ENCODE peak calls at places on chromosomes 3 and 15, in nine cellular contexts. One of them, this sample, is unnamed.
A peak's percentile ranks its signal among the peaks of the same experiment; 100 is the strongest.

GRCh38 chr3:55127565-55127964 is 199.7 kb upstream of the LRTM1 start:
- DNase-seq in ascending aorta: no peak
- DNase-seq in BJ: no peak
- DNase-seq in WTC11: no peak
- DNase-seq in CD4-positive, alpha-beta T cell: no peak
- DNase-seq in bronchial epithelial cell: no peak
- DNase-seq in astrocyte of the spinal cord: no peak
- DNase-seq in ovary: no peak
- DNase-seq in AG04450: no peak
- DNase-seq in this sample: no peak

GRCh38 chr15:52295421-52295991 is at the start of gene MYO5C:
- DNase-seq in ascending aorta: no peak
- DNase-seq in BJ: no peak
- DNase-seq in WTC11: peak; percentile 93
- DNase-seq in CD4-positive, alpha-beta T cell: no peak
- DNase-seq in bronchial epithelial cell: peak; percentile 50
- DNase-seq in astrocyte of the spinal cord: peak; percentile 33
- DNase-seq in ovary: peak; percentile 50
- DNase-seq in AG04450: no peak
- DNase-seq in this sample: no peak

GRCh38 chr3:182618981-182619591 is 174.2 kb upstream of the ATP11B start:
- DNase-seq in ascending aorta: no peak
- DNase-seq in BJ: no peak
- DNase-seq in WTC11: no peak
- DNase-seq in CD4-positive, alpha-beta T cell: no peak
- DNase-seq in bronchial epithelial cell: peak; percentile 85
- DNase-seq in astrocyte of the spinal cord: peak; percentile 72
- DNase-seq in ovary: no peak
- DNase-seq in AG04450: no peak
- DNase-seq in this sample: no peak

GRCh38 chr3:126459763-126460127 is 15.9 kb downstream of the ZXDC start:
- DNase-seq in ascending aorta: no peak
- DNase-seq in BJ: no peak
- DNase-seq in WTC11: no peak
- DNase-seq in CD4-positive, alpha-beta T cell: no peak
- DNase-seq in bronchial epithelial cell: no peak
- DNase-seq in astrocyte of the spinal cord: no peak
- DNase-seq in ovary: no peak
- DNase-seq in AG04450: no peak
- DNase-seq in this sample: no peak

GRCh38 chr15:74964794-74965193 is 8.2 kb upstream of the RPP25 start:
- DNase-seq in ascending aorta: no peak
- DNase-seq in BJ: no peak
- DNase-seq in WTC11: no peak
- DNase-seq in CD4-positive, alpha-beta T cell: no peak
- DNase-seq in bronchial epithelial cell: peak; percentile 63
- DNase-seq in astrocyte of the spinal cord: peak; percentile 30
- DNase-seq in ovary: no peak
- DNase-seq in AG04450: no peak
- DNase-seq in this sample: no peak

GRCh38 chr3:138971766-138972320 is 24.8 kb downstream of the FOXL2NB start:
- DNase-seq in ascending aorta: no peak
- DNase-seq in BJ: no peak
- DNase-seq in WTC11: no peak
- DNase-seq in CD4-positive, alpha-beta T cell: no peak
- DNase-seq in bronchial epithelial cell: no peak
- DNase-seq in astrocyte of the spinal cord: no peak
- DNase-seq in ovary: no peak
- DNase-seq in AG04450: no peak
- DNase-seq in this sample: no peak

GRCh38 chr3:137121704-137122314 is 164.0 kb downstream of the IL20RB start:
- DNase-seq in ascending aorta: no peak
- DNase-seq in BJ: no peak
- DNase-seq in WTC11: peak; percentile 58
- DNase-seq in CD4-positive, alpha-beta T cell: no peak
- DNase-seq in bronchial epithelial cell: peak; percentile 62
- DNase-seq in astrocyte of the spinal cord: peak; percentile 39
- DNase-seq in ovary: no peak
- DNase-seq in AG04450: peak; percentile 4
- DNase-seq in this sample: peak; percentile 49

GRCh38 chr15:40902605-40903561 is 8.6 kb downstream of the VPS18 start:
- DNase-seq in ascending aorta: peak; percentile 30
- DNase-seq in BJ: no peak
- DNase-seq in WTC11: no peak
- DNase-seq in CD4-positive, alpha-beta T cell: no peak
- DNase-seq in bronchial epithelial cell: peak; percentile 43
- DNase-seq in astrocyte of the spinal cord: no peak
- DNase-seq in ovary: no peak
- DNase-seq in AG04450: no peak
- DNase-seq in this sample: no peak

GRCh38 chr3:197335428-197336132 is 37.2 kb upstream of the DLG1 start:
- DNase-seq in ascending aorta: no peak
- DNase-seq in BJ: no peak
- DNase-seq in WTC11: no peak
- DNase-seq in CD4-positive, alpha-beta T cell: no peak
- DNase-seq in bronchial epithelial cell: no peak
- DNase-seq in astrocyte of the spinal cord: no peak
- DNase-seq in ovary: no peak
- DNase-seq in AG04450: no peak
- DNase-seq in this sample: no peak

GRCh38 chr3:113117511-113118302 is 93.7 kb upstream of the BOC start:
- DNase-seq in ascending aorta: no peak
- DNase-seq in BJ: peak; percentile 45
- DNase-seq in WTC11: no peak
- DNase-seq in CD4-positive, alpha-beta T cell: no peak
- DNase-seq in bronchial epithelial cell: peak; percentile 47
- DNase-seq in astrocyte of the spinal cord: peak; percentile 76
- DNase-seq in ovary: no peak
- DNase-seq in AG04450: peak; percentile 63
- DNase-seq in this sample: no peak

GRCh38 chr15:68635142-68635541 is 56.3 kb downstream of the CORO2B start:
- DNase-seq in ascending aorta: no peak
- DNase-seq in BJ: no peak
- DNase-seq in WTC11: no peak
- DNase-seq in CD4-positive, alpha-beta T cell: no peak
- DNase-seq in bronchial epithelial cell: no peak
- DNase-seq in astrocyte of the spinal cord: no peak
- DNase-seq in ovary: peak; percentile 66
- DNase-seq in AG04450: no peak
- DNase-seq in this sample: no peak

GRCh38 chr3:141929341-141929995 is 53.0 kb downstream of the ATP1B3 start:
- DNase-seq in ascending aorta: no peak
- DNase-seq in BJ: no peak
- DNase-seq in WTC11: no peak
- DNase-seq in CD4-positive, alpha-beta T cell: no peak
- DNase-seq in bronchial epithelial cell: no peak
- DNase-seq in astrocyte of the spinal cord: no peak
- DNase-seq in ovary: no peak
- DNase-seq in AG04450: no peak
- DNase-seq in this sample: peak; percentile 6

GRCh38 chr3:105195260-105195659 is 171.4 kb upstream of the ALCAM start:
- DNase-seq in ascending aorta: no peak
- DNase-seq in BJ: no peak
- DNase-seq in WTC11: no peak
- DNase-seq in CD4-positive, alpha-beta T cell: no peak
- DNase-seq in bronchial epithelial cell: peak; percentile 72
- DNase-seq in astrocyte of the spinal cord: peak; percentile 63
- DNase-seq in ovary: no peak
- DNase-seq in AG04450: no peak
- DNase-seq in this sample: no peak

GRCh38 chr15:71945012-71945411 is 134.7 kb downstream of the NR2E3 start:
- DNase-seq in ascending aorta: no peak
- DNase-seq in BJ: no peak
- DNase-seq in WTC11: no peak
- DNase-seq in CD4-positive, alpha-beta T cell: no peak
- DNase-seq in bronchial epithelial cell: no peak
- DNase-seq in astrocyte of the spinal cord: no peak
- DNase-seq in ovary: no peak
- DNase-seq in AG04450: no peak
- DNase-seq in this sample: no peak
- TF ChIP-seq CTCF in ascending aorta: no peak
- TF ChIP-seq CTCF in BJ: no peak
- TF ChIP-seq CTCF in WTC11: no peak
- TF ChIP-seq CTCF in CD4-positive, alpha-beta T cell: no peak
- TF ChIP-seq CTCF in bronchial epithelial cell: no peak
- TF ChIP-seq CTCF in astrocyte of the spinal cord: no peak
- TF ChIP-seq CTCF in ovary: no peak
- TF ChIP-seq CTCF in AG04450: no peak
- TF ChIP-seq CTCF in this sample: no peak

GRCh38 chr3:45057557-45057956 is 31.5 kb downstream of the CLEC3B start:
- DNase-seq in ascending aorta: no peak
- DNase-seq in BJ: no peak
- DNase-seq in WTC11: no peak
- DNase-seq in CD4-positive, alpha-beta T cell: no peak
- DNase-seq in bronchial epithelial cell: peak; percentile 55
- DNase-seq in astrocyte of the spinal cord: no peak
- DNase-seq in ovary: no peak
- DNase-seq in AG04450: no peak
- DNase-seq in this sample: no peak

GRCh38 chr3:45054196-45054857 is 28.2 kb downstream of the CLEC3B start:
- DNase-seq in ascending aorta: no peak
- DNase-seq in BJ: peak; percentile 71
- DNase-seq in WTC11: no peak
- DNase-seq in CD4-positive, alpha-beta T cell: no peak
- DNase-seq in bronchial epithelial cell: peak; percentile 55
- DNase-seq in astrocyte of the spinal cord: peak; percentile 78
- DNase-seq in ovary: no peak
- DNase-seq in AG04450: peak; percentile 71
- DNase-seq in this sample: no peak

GRCh38 chr3:45055032-45055410 is 28.9 kb downstream of the CLEC3B start:
- DNase-seq in ascending aorta: no peak
- DNase-seq in BJ: peak; percentile 47
- DNase-seq in WTC11: no peak
- DNase-seq in CD4-positive, alpha-beta T cell: no peak
- DNase-seq in bronchial epithelial cell: peak; percentile 68
- DNase-seq in astrocyte of the spinal cord: peak; percentile 79
- DNase-seq in ovary: no peak
- DNase-seq in AG04450: peak; percentile 59
- DNase-seq in this sample: no peak

GRCh38 chr3:45056608-45057301 is 30.7 kb downstream of the CLEC3B start:
- DNase-seq in ascending aorta: no peak
- DNase-seq in BJ: no peak
- DNase-seq in WTC11: no peak
- DNase-seq in CD4-positive, alpha-beta T cell: no peak
- DNase-seq in bronchial epithelial cell: no peak
- DNase-seq in astrocyte of the spinal cord: no peak
- DNase-seq in ovary: no peak
- DNase-seq in AG04450: no peak
- DNase-seq in this sample: no peak

GRCh38 chr3:45055411-45056143 is 29.5 kb downstream of the CLEC3B start:
- DNase-seq in ascending aorta: no peak
- DNase-seq in BJ: peak; percentile 43
- DNase-seq in WTC11: peak; percentile 34
- DNase-seq in CD4-positive, alpha-beta T cell: no peak
- DNase-seq in bronchial epithelial cell: no peak
- DNase-seq in astrocyte of the spinal cord: peak; percentile 78
- DNase-seq in ovary: no peak
- DNase-seq in AG04450: peak; percentile 85
- DNase-seq in this sample: peak; percentile 55
- TF ChIP-seq CTCF in ascending aorta: no peak
- TF ChIP-seq CTCF in BJ: peak; percentile 10
- TF ChIP-seq CTCF in WTC11: peak; percentile 11
- TF ChIP-seq CTCF in CD4-positive, alpha-beta T cell: peak; percentile 16
- TF ChIP-seq CTCF in bronchial epithelial cell: peak; percentile 19
- TF ChIP-seq CTCF in astrocyte of the spinal cord: no peak
- TF ChIP-seq CTCF in ovary: no peak
- TF ChIP-seq CTCF in AG04450: peak; percentile 18
- TF ChIP-seq CTCF in this sample: peak; percentile 68

GRCh38 chr15:38611228-38611627 is 46.6 kb upstream of the RASGRP1 start:
- DNase-seq in ascending aorta: no peak
- DNase-seq in BJ: no peak
- DNase-seq in WTC11: no peak
- DNase-seq in CD4-positive, alpha-beta T cell: no peak
- DNase-seq in bronchial epithelial cell: no peak
- DNase-seq in astrocyte of the spinal cord: no peak
- DNase-seq in ovary: no peak
- DNase-seq in AG04450: no peak
- DNase-seq in this sample: peak; percentile 49
- TF ChIP-seq CTCF in ascending aorta: no peak
- TF ChIP-seq CTCF in BJ: no peak
- TF ChIP-seq CTCF in WTC11: no peak
- TF ChIP-seq CTCF in CD4-positive, alpha-beta T cell: no peak
- TF ChIP-seq CTCF in bronchial epithelial cell: no peak
- TF ChIP-seq CTCF in astrocyte of the spinal cord: no peak
- TF ChIP-seq CTCF in ovary: no peak
- TF ChIP-seq CTCF in AG04450: no peak
- TF ChIP-seq CTCF in this sample: no peak

GRCh38 chr3:121997372-121997771 is 24.7 kb downstream of the ILDR1 start:
- DNase-seq in ascending aorta: no peak
- DNase-seq in BJ: no peak
- DNase-seq in WTC11: no peak
- DNase-seq in CD4-positive, alpha-beta T cell: no peak
- DNase-seq in bronchial epithelial cell: no peak
- DNase-seq in astrocyte of the spinal cord: no peak
- DNase-seq in ovary: no peak
- DNase-seq in AG04450: no peak
- DNase-seq in this sample: no peak

GRCh38 chr3:121998588-121999473 is 23.2 kb downstream of the ILDR1 start:
- DNase-seq in ascending aorta: no peak
- DNase-seq in BJ: no peak
- DNase-seq in WTC11: no peak
- DNase-seq in CD4-positive, alpha-beta T cell: no peak
- DNase-seq in bronchial epithelial cell: no peak
- DNase-seq in astrocyte of the spinal cord: no peak
- DNase-seq in ovary: no peak
- DNase-seq in AG04450: no peak
- DNase-seq in this sample: no peak

GRCh38 chr3:121999931-122000330 is 22.1 kb downstream of the ILDR1 start:
- DNase-seq in ascending aorta: no peak
- DNase-seq in BJ: no peak
- DNase-seq in WTC11: no peak
- DNase-seq in CD4-positive, alpha-beta T cell: no peak
- DNase-seq in bronchial epithelial cell: no peak
- DNase-seq in astrocyte of the spinal cord: no peak
- DNase-seq in ovary: no peak
- DNase-seq in AG04450: no peak
- DNase-seq in this sample: no peak

GRCh38 chr3:121995190-121996137 is 26.6 kb downstream of the ILDR1 start:
- DNase-seq in ascending aorta: peak; percentile 22
- DNase-seq in BJ: peak; percentile 12
- DNase-seq in WTC11: peak; percentile 79
- DNase-seq in CD4-positive, alpha-beta T cell: no peak
- DNase-seq in bronchial epithelial cell: peak; percentile 96
- DNase-seq in astrocyte of the spinal cord: peak; percentile 74
- DNase-seq in ovary: no peak
- DNase-seq in AG04450: peak; percentile 11
- DNase-seq in this sample: peak; percentile 35

DNA sequence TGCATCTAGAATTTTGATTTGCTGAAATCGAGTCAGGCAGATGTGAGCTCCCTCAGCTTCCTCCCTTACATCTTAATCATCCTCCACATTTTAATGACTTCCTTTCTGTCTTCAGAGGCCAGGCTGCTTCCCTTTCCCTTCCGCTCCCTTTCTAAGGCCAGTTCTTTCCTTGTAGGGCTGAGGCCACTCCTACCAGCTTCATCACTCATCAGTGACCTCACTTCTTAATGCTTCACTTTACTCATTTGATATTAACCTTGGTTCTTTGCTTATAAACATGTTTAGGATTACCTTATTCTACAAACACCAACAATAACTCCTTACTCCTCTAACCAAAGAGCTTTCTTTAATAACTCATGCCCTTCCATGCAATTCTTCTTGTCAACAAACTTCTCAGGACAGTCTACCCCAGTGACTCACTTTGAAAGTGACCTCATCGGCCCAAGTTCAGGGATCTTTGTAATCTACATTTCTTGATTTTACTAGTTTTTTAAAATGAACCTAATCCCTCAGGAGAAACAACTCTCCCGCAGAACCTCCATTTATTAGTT is 23.9 kb downstream of the ILDR1 start:
- DNase-seq in ascending aorta: no peak
- DNase-seq in BJ: peak; percentile 7
- DNase-seq in WTC11: no peak
- DNase-seq in CD4-positive, alpha-beta T cell: no peak
- DNase-seq in bronchial epithelial cell: peak; percentile 74
- DNase-seq in astrocyte of the spinal cord: peak; percentile 39
- DNase-seq in ovary: no peak
- DNase-seq in AG04450: no peak
- DNase-seq in this sample: no peak
- TF ChIP-seq CTCF in ascending aorta: no peak
- TF ChIP-seq CTCF in BJ: no peak
- TF ChIP-seq CTCF in WTC11: no peak
- TF ChIP-seq CTCF in CD4-positive, alpha-beta T cell: no peak
- TF ChIP-seq CTCF in bronchial epithelial cell: no peak
- TF ChIP-seq CTCF in astrocyte of the spinal cord: no peak
- TF ChIP-seq CTCF in ovary: no peak
- TF ChIP-seq CTCF in AG04450: no peak
- TF ChIP-seq CTCF in this sample: no peak